ENCODE peak calls at places on chromosome 15, in four cellular contexts. X, A, W and S are unnamed samples.

GRCh38 chr15:79682285-79682684 is 214.5 kb downstream of the MTHFS start:
- DNase-seq in X (no peak), A (peak; percentile 48), W (peak; percentile 56), S (no peak)

GRCh38 chr15:69074843-69075224 is 60.3 kb downstream of the NOX5 start:
- DNase-seq in X (no peak), A (no peak), W (no peak), S (no peak)

GRCh38 chr15:74856537-74856936 is 13.6 kb upstream of the ULK3 start:
- DNase-seq in X (no peak), A (no peak), W (no peak), S (no peak)

GRCh38 chr15:69565066-69565465 is 112.4 kb downstream of the RPLP1 start:
- DNase-seq in X (no peak), A (no peak), W (no peak), S (no peak)

GRCh38 chr15:59166601-59167265 is 39.9 kb upstream of the LDHAL6B start:
- DNase-seq in X (no peak), A (no peak), W (no peak), S (no peak)

GRCh38 chr15:86063328-86064180 is 16.1 kb upstream of the AGBL1 start:
- DNase-seq in X (no peak), A (no peak), W (no peak), S (no peak)

GRCh38 chr15:28269097-28269496 is 52.9 kb downstream of the HERC2 start:
- DNase-seq in X (no peak), A (no peak), W (no peak), S (no peak)

GRCh38 chr15:72838311-72838731 is 54.8 kb upstream of the ADPGK start:
- DNase-seq in X (peak; percentile 7), A (no peak), W (no peak), S (no peak)

GRCh38 chr15:41536866-41537265 is 7.2 kb downstream of the RPAP1 start:
- DNase-seq in X (no peak), A (no peak), W (no peak), S (no peak)

GRCh38 chr15:33007295-33007855 is 187.1 kb downstream of the FMN1 start:
- DNase-seq in X (no peak), A (no peak), W (no peak), S (no peak)
- TF ChIP-seq CTCF in X (no peak), A (no peak), W (no peak), S (no peak)

DNA sequence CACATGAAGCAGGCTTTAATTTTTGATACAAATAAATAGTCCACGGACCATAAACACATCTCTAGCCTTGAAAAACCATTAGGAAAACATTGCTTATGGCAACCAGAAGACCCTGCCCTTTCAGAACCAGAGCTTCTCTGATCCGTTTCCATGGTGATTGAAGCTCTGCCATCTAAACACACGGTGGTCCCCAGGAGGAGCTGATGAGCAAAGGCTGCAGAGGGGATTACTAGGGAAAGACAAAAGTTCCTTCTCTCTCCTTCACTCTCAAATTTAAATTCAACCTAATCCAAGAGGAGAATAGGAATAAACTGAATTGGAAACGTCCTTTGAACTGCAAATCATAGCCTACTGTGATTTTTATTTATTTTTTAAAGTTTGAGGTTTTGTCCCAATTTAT is 122.1 kb upstream of the ATP10A start:
- DNase-seq in X (no peak), A (no peak), W (no peak), S (no peak)
- TF ChIP-seq CTCF in X (no peak), A (no peak), W (no peak), S (no peak)

DNA sequence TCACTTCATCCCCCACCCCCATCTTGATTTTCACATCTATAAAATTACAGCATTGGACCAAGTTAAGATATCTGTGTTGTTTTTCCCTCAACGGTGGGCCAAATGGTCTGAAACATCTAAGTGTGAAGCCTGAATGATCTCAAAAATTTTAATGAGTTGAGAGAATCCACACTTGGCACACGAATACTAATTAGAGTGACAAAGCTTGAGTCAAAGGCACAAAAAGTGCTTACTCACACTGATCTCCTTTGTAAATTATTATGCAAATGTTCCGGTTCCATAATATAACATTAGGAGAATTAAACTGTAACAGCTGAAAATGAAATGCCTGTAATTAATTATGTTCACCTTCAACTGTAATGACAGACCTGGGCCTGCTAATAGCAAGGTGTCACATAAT is 33.6 kb downstream of the GPR176 start:
- DNase-seq in X (no peak), A (no peak), W (no peak), S (no peak)
- TF ChIP-seq CTCF in X (no peak), A (no peak), W (no peak), S (no peak)

DNA sequence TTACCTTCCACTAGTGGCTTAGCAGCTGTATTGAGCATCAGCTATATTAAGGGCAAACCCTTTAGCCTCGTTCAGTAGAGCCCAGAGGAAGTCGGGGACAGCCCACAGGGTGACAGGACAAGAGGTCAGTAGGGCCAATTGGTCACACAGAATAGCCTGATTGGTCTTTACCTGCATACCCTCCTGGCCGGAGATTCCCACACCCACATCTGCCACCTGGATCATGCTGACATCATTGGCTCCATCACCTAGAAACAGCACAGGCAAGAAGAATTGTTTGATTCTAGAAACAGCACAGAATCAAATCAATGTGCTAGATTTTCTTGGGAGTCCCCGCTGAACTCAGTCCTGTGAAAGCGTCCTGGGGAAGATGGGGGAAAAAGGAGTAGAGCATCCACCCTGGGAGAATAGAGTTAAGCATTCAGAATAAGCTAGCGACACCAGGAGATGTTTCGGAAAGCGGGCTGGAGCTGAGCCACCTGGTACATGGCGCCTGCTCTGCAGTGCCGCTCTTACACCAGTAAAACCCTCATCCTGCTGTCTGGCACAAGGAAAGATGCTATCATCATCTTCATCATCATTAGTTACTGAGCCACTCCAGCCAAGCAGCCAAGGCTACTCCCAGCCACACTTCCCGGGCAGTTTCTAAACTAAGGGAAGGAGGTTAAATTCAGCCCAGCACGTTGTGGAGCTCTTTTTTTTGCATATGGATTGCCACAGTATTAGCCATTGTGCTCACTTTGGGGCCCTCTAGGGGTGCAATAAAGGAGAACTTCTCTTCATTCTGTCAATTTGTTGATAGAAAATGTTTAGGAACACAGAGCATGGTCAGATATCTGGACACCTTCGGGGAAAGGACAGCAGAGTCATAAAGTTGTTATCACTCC is 171.3 kb downstream of the ATP10A start:
- DNase-seq in X (no peak), A (no peak), W (no peak), S (no peak)
- TF ChIP-seq CTCF in X (no peak), A (peak; percentile 25), W (peak; percentile 43), S (no peak)

GRCh38 chr15:96462768-96463167 is 132.3 kb downstream of the NR2F2 start:
- DNase-seq in X (no peak), A (no peak), W (no peak), S (no peak)
- TF ChIP-seq CTCF in X (no peak), A (no peak), W (peak; percentile 32), S (peak; percentile 28)

DNA sequence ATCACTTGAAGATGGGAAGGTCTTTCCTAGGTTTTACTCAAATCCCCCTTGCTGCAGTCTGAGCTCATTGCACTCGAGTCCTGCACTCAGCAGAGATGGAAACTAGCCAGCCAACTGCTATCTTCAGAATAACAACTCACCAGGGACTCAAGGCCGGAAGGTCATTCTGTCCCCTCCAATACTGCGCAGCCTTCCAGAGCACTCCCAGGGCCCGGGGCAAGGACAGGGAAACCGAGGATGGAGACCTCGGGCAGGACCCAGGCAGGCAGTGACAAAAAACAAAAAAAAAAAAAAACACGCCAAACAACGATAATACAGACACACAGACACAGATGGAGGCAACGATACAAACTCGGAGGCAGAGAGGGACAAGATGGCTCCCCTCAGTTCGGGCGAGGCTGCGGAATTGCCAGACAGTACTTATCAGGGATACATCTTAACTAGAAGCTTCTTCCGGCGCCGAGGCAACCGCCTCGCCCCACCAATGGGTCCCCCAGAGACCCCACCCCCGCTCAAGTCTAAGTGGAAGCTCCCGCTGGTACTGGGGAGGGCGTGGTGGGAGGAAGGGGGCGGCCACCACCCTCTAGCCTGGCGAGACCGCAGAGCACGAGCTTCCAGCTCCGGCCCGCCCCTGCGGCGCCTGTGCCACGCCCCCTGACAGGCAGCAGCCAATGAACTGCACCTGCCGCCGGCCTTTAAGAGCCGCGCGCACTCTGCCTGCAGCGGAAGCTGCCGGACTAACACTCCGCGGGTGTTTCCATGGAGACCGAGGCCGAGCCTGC is 7.0 kb upstream of the MAP1A start:
- DNase-seq in X (peak; percentile 99), A (peak; percentile 98), W (peak; percentile 98), S (peak; percentile 93)
- TF ChIP-seq CTCF in X (peak; percentile 9), A (peak; percentile 35), W (peak; percentile 63), S (no peak)

GRCh38 chr15:55740981-55741591 is 1.9 kb downstream of the PRTG start:
- DNase-seq in X (no peak), A (no peak), W (no peak), S (no peak)

GRCh38 chr15:55741592-55742497 is 1.1 kb downstream of the PRTG start:
- DNase-seq in X (peak; percentile 15), A (peak; percentile 25), W (peak; percentile 8), S (peak; percentile 48)

GRCh38 chr15:55743615-55743978 is 645 bp upstream of the PRTG start:
- DNase-seq in X (no peak), A (no peak), W (no peak), S (no peak)

GRCh38 chr15:55742927-55743614 is at the start of gene PRTG:
- DNase-seq in X (peak; percentile 20), A (peak; percentile 79), W (peak; percentile 80), S (peak; percentile 86)

DNA sequence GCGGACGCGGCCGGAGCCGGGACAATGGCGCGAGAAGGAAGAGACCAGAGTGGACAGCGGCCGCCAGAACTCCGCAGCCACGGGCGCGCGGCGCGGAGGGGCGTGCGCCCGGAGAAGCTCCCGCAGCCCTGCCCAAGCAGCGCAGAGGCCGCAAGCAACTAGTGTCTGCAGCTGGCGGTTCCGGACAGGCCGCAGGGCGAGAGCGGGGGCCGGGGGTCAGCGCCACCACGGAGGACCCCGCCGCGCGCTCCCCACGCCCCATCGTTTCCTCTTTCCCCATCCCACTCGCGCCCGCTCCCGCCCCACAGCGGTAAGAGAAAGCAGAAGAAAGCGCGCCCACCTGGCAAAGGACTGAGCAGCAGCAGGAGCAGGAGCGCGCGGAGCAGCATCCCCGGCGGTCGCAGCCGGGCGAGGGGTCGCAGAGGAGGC is 440 bp downstream of the PRTG start:
- DNase-seq in X (peak; percentile 9), A (peak; percentile 37), W (peak; percentile 38), S (peak; percentile 45)
- TF ChIP-seq CTCF in X (no peak), A (no peak), W (no peak), S (no peak)